ENCODE peak calls at places on chromosomes 12 and 14, in four cellular contexts. D is adrenal gland, H is astrocyte of the spinal cord, T is lower leg skin. B is an unnamed sample.

GRCh38 chr12:48185181-48185919 is 1.9 kb downstream of the CCDC184 start:
- DNase-seq in D (no peak), T (no peak), H (no peak), B (no peak)

GRCh38 chr14:74963705-74964271 is 8.4 kb upstream of the PGF start:
- DNase-seq in T (no peak), D (no peak), H (peak; percentile 76), B (peak; percentile 41)

GRCh38 chr14:28671425-28671824 is 95.2 kb upstream of the FOXG1 start:
- DNase-seq in T (no peak), H (peak; percentile 81), D (no peak), B (no peak)

GRCh38 chr14:68409355-68409754 is 383.5 kb downstream of the ZFP36L1 start:
- DNase-seq in H (no peak), D (no peak), T (no peak), B (peak; percentile 50)

GRCh38 chr12:26275313-26276257 is 80.2 kb downstream of the SSPN start:
- DNase-seq in D (no peak), T (no peak), H (peak; percentile 75), B (peak; percentile 53)

GRCh38 chr14:54219281-54220121 is 177.3 kb upstream of the CDKN3 start:
- DNase-seq in D (no peak), H (no peak), T (no peak), B (peak; percentile 67)

GRCh38 chr14:74491952-74492351 is 1.2 kb downstream of the NPC2 start:
- DNase-seq in D (peak; percentile 59), T (no peak), H (peak; percentile 38), B (peak; percentile 66)

GRCh38 chr12:4567073-4567881 is 5.3 kb downstream of the DYRK4 start:
- DNase-seq in H (no peak), T (no peak), D (no peak), B (no peak)

GRCh38 chr14:22981090-22982012 is 1.0 kb downstream of the AJUBA start:
- DNase-seq in H (peak; percentile 29), T (no peak), D (no peak), B (no peak)

GRCh38 chr14:103960457-103960856 is 18.1 kb upstream of the RD3L start:
- DNase-seq in H (no peak), T (no peak), D (no peak), B (no peak)

GRCh38 chr12:86660488-86661171 is 404.4 kb upstream of the MGAT4C start:
- DNase-seq in T (no peak), H (peak; percentile 47), D (no peak), B (no peak)

GRCh38 chr12:49462103-49462739 is 76.6 kb upstream of the KCNH3 start:
- DNase-seq in T (no peak), H (no peak), D (peak; percentile 77), B (no peak)

GRCh38 chr14:21924479-21924878 is 250.9 kb upstream of the OR4E1 start:
- DNase-seq in H (no peak), T (no peak), D (no peak), B (no peak)

GRCh38 chr12:78580296-78580695 is 284.3 kb upstream of the SYT1 start:
- DNase-seq in D (no peak), T (no peak), H (no peak), B (no peak)

GRCh38 chr12:98213556-98213955 is 301.8 kb upstream of the TMPO start:
- DNase-seq in T (no peak), D (no peak), H (no peak), B (no peak)

GRCh38 chr12:45913631-45914030 is 76.7 kb downstream of the SCAF11 start:
- DNase-seq in T (no peak), D (no peak), H (no peak), B (no peak)

GRCh38 chr14:55249423-55249822 is 21.8 kb upstream of the FBXO34 start:
- DNase-seq in T (no peak), D (peak; percentile 21), H (no peak), B (peak; percentile 17)

GRCh38 chr14:103118663-103119404 is 4.4 kb upstream of the TNFAIP2 start:
- DNase-seq in T (peak; percentile 61), D (peak; percentile 76), H (no peak), B (no peak)

GRCh38 chr12:6494968-6495367 is 1.1 kb downstream of the NCAPD2 start:
- DNase-seq in H (no peak), D (no peak), T (no peak), B (no peak)

GRCh38 chr12:82996168-82996812 is 309.6 kb downstream of the TMTC2 start:
- DNase-seq in D (no peak), T (no peak), H (no peak), B (no peak)

GRCh38 chr14:72810201-72810600 is 83.7 kb downstream of the DPF3 start:
- DNase-seq in D (no peak), H (no peak), T (no peak), B (no peak)

GRCh38 chr12:62806893-62807292 is 128.1 kb downstream of the PPM1H start:
- DNase-seq in D (no peak), T (no peak), H (no peak), B (no peak)

GRCh38 chr12:130973109-130973508 is 19.4 kb downstream of the ADGRD1 start:
- DNase-seq in H (no peak), T (no peak), D (no peak), B (no peak)

GRCh38 chr14:58368951-58369350 is 26.8 kb upstream of the TOMM20L start:
- DNase-seq in D (no peak), T (no peak), H (no peak), B (no peak)

GRCh38 chr12:123533672-123534643 is at the start of gene RILPL1:
- DNase-seq in T (peak; percentile 20), H (peak; percentile 27), D (peak; percentile 77), B (peak; percentile 42)

GRCh38 chr12:32585680-32586079 is 93.4 kb upstream of the DNM1L start:
- DNase-seq in D (no peak), T (no peak), H (no peak), B (no peak)

GRCh38 chr14:56795284-56795622 is 15.0 kb downstream of the OTX2 start:
- DNase-seq in T (no peak), H (no peak), D (no peak), B (no peak)

DNA sequence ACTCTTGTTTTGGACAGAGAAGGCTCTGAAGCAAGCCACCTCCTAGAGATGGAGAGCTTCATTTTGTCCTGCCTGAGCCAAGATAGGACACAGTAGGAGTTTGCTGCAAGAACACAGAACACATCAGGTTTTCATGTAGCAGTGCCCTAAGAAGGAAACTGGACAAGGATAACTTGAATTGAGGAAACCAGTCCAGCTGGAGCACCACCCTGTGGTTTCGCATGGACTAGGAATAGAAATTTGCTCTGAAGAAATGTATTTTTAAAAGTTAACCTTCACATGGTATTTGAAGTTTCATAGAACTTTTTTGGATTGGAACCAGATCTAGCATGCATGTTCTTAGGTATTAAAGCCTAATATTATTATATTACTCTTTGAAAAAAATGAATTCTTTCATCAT is 68.8 kb downstream of the RERG start:
- DNase-seq in H (peak; percentile 40), T (no peak), D (peak; percentile 42), B (peak; percentile 8)
- TF ChIP-seq CTCF in H (peak; percentile 44), T (no peak), D (peak; percentile 39), B (peak; percentile 38)

DNA sequence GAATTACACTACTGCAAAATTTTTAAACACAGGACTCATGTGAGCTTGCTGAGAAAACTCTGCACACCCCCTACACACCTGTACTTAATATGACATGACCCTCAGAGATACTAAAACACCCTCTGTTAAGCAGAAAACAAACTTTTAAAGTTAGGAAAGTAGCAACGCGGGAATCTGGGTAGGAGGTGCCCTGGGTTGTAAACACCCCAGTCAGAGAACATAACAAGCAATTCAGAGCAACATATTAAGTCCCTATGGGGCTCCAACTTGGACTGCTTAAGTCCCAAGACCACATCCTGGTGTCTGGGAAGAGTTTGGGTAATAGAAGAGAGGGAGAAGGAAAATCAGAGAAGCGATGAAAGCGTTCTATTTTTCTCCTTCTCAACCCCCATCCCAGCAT is 1.2 kb downstream of the ATF7 start:
- DNase-seq in T (no peak), H (no peak), D (no peak), B (peak; percentile 26)
- H3K4me3 ChIP-seq in T (peak overlapping the region; percentile 56), H (peak overlapping the region; percentile 90), D (no peak overlapping the region), B (peak overlapping the region; percentile 75)

DNA sequence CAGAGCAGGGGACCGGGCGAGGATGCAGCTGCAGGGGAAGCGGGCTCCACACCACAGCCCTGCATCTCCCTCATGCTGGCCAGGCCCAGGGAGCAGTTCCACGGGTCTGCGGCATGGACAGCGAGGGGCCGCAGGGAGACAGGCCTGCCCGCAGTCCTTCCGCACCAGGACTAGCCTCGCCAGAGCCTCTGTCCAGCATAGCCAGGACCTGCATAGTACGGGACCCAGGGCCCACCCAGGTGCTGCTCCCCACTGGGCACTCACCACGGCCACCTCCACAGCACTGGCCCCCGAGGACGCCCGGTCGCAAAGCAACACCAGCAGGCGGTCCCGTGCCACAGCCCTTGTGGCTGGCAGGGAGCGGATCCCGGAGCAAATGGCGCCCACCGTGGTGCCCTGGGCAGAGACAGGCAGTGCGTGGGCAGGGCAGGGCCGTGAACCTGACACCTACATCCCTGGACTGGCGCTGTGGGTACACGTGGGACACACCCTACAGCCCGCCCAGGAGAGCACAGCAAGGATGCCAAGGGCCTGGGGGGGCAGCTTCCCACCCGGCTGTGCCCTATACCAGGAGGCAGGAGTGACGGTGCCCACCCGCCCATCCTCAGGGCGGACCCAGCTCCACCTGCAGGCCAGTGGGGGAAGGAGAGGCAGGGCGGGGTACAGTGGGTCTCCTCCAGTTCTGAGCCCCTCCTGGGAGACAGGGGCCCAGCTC is 23.8 kb downstream of the JAG2 start:
- DNase-seq in T (no peak), H (no peak), D (no peak), B (no peak)
- TF ChIP-seq CTCF in T (no peak), H (no peak), D (no peak), B (no peak)

GRCh38 chr14:38546932-38547551 is 291.1 kb upstream of the CLEC14A start:
- DNase-seq in H (no peak), T (no peak), D (no peak), B (no peak)
- H3K4me3 ChIP-seq in H (no peak overlapping the region), T (no peak overlapping the region), D (no peak overlapping the region), B (no peak overlapping the region)

GRCh38 chr12:124844411-124845397 is 19.0 kb downstream of the SCARB1 start:
- DNase-seq in T (no peak), H (no peak), D (no peak), B (no peak)

GRCh38 chr12:124837958-124838803 is 25.5 kb downstream of the SCARB1 start:
- DNase-seq in H (peak; percentile 98), T (peak; percentile 70), D (peak; percentile 99), B (peak; percentile 99)

GRCh38 chr12:124842800-124843510 is 20.7 kb downstream of the SCARB1 start:
- DNase-seq in H (no peak), T (no peak), D (peak; percentile 60), B (no peak)

GRCh38 chr12:124842073-124842749 is 21.5 kb downstream of the SCARB1 start:
- DNase-seq in T (no peak), D (peak; percentile 84), H (no peak), B (no peak)

GRCh38 chr12:124841558-124841945 is 22.1 kb downstream of the SCARB1 start:
- DNase-seq in D (no peak), H (no peak), T (no peak), B (no peak)
- TF ChIP-seq CTCF in D (no peak), H (no peak), T (no peak), B (no peak)

B was measured in AG10803.